ENCODE peak calls at places on chromosomes 1 and 21, in ten cellular contexts. O is tibial artery; G is body of pancreas; Y is AG04450; D is SK-N-SH; Z is psoas muscle; U is brain microvascular endothelial cell; B is endodermal cell; T is uterus; V is CD8-positive, alpha-beta T cell. N is an unnamed sample.

GRCh38 chr1:236880209-236880608 is 85.1 kb downstream of the MTR start:
- DNase-seq in O (no peak), G (peak), Y (no peak), D (no peak), Z (peak), U (no peak), B (no peak), T (no peak), V (no peak), N (no peak)

GRCh38 chr1:226552061-226552460 is 3.5 kb downstream of the STUM start:
- DNase-seq in O (no peak), G (no peak), Y (no peak), D (no peak), Z (no peak), U (no peak), B (no peak), T (no peak), V (no peak), N (no peak)

GRCh38 chr21:34144224-34144623 is 70.8 kb downstream of the MRPS6 start:
- DNase-seq in O (peak), G (no peak), Y (no peak), D (no peak), Z (no peak), U (no peak), B (no peak), T (no peak), V (no peak), N (no peak)

GRCh38 chr1:200550367-200550766 is 70.2 kb downstream of the KIF14 start:
- DNase-seq in O (no peak), G (no peak), Y (no peak), D (no peak), Z (no peak), U (no peak), B (no peak), T (no peak), V (no peak), N (no peak)

GRCh38 chr1:161676958-161677689 is 14.2 kb downstream of the FCGR2B start:
- DNase-seq in O (no peak), G (peak), Y (no peak), D (no peak), Z (no peak), U (no peak), B (no peak), T (no peak), V (no peak), N (no peak)

GRCh38 chr1:230211436-230212145 is 144.6 kb downstream of the GALNT2 start:
- DNase-seq in O (no peak), G (no peak), Y (no peak), D (no peak), Z (no peak), U (no peak), B (no peak), T (no peak), V (no peak), N (no peak)

GRCh38 chr1:84772428-84772943 is 82.2 kb upstream of the SSX2IP start:
- DNase-seq in O (peak), G (peak), Y (peak), D (peak), Z (peak), U (peak), B (peak), T (peak), V (peak), N (no peak)

GRCh38 chr1:219459321-219460105 is 153.4 kb downstream of the ZC3H11B start:
- DNase-seq in O (no peak), G (no peak), Y (no peak), D (peak), Z (no peak), U (no peak), B (no peak), T (no peak), V (no peak), N (no peak)

GRCh38 chr1:168470821-168471473 is 72.8 kb downstream of the XCL2 start:
- DNase-seq in O (no peak), G (peak), Y (peak), D (no peak), Z (no peak), U (peak), B (no peak), T (no peak), V (no peak), N (no peak)

GRCh38 chr1:47906466-47907191 is 90.6 kb downstream of the TRABD2B start:
- DNase-seq in O (no peak), G (no peak), Y (no peak), D (no peak), Z (no peak), U (no peak), B (no peak), T (no peak), V (no peak), N (no peak)

GRCh38 chr1:246971322-246971721 is 36.5 kb downstream of the ZNF695 start:
- DNase-seq in O (peak), G (peak), Y (no peak), D (no peak), Z (peak), U (peak), B (peak), T (peak), V (peak), N (no peak)

GRCh38 chr1:246569248-246570238 is 3.3 kb downstream of the CNST start:
- DNase-seq in O (no peak), G (no peak), Y (no peak), D (no peak), Z (no peak), U (no peak), B (no peak), T (no peak), V (peak), N (no peak)

GRCh38 chr1:72705921-72706320 is 423.6 kb upstream of the NEGR1 start:
- DNase-seq in O (no peak), G (no peak), Y (no peak), D (no peak), Z (no peak), U (no peak), B (no peak), T (no peak), V (no peak), N (no peak)

GRCh38 chr1:38577385-38577784 is 282.2 kb downstream of the RRAGC start:
- DNase-seq in O (no peak), G (no peak), Y (no peak), D (no peak), Z (no peak), U (no peak), B (peak), T (no peak), V (no peak), N (peak)

GRCh38 chr21:34946385-34947121 is 102.5 kb downstream of the RUNX1 start:
- DNase-seq in O (no peak), G (no peak), Y (no peak), D (no peak), Z (no peak), U (no peak), B (no peak), T (no peak), V (no peak), N (no peak)

GRCh38 chr21:41932576-41933258 is 21.1 kb downstream of the C2CD2 start:
- DNase-seq in O (no peak), G (no peak), Y (no peak), D (peak), Z (peak), U (peak), B (no peak), T (no peak), V (no peak), N (no peak)

GRCh38 chr21:33384851-33385331 is 18.3 kb upstream of the IFNGR2 start:
- DNase-seq in O (no peak), G (no peak), Y (no peak), D (no peak), Z (no peak), U (no peak), B (no peak), T (no peak), V (no peak), N (no peak)

GRCh38 chr1:89910780-89911179 is 84.1 kb upstream of the ZNF326 start:
- DNase-seq in O (no peak), G (no peak), Y (peak), D (no peak), Z (no peak), U (peak), B (peak), T (no peak), V (no peak), N (no peak)

GRCh38 chr1:119001181-119002018 is 13.3 kb upstream of the TBX15 start:
- DNase-seq in O (peak), G (no peak), Y (no peak), D (no peak), Z (no peak), U (no peak), B (peak), T (no peak), V (no peak), N (no peak)

GRCh38 chr1:247228133-247228532 is 27.7 kb upstream of the VN1R5 start:
- DNase-seq in O (no peak), G (no peak), Y (no peak), D (no peak), Z (no peak), U (peak), B (no peak), T (no peak), V (no peak), N (no peak)

GRCh38 chr1:2098301-2098698 is 48.1 kb downstream of the PRKCZ start:
- DNase-seq in O (no peak), G (no peak), Y (no peak), D (no peak), Z (peak), U (no peak), B (no peak), T (no peak), V (no peak), N (no peak)

GRCh38 chr1:10388387-10388715 is 10.5 kb upstream of the PGD start:
- DNase-seq in O (no peak), G (no peak), Y (no peak), D (no peak), Z (no peak), U (no peak), B (no peak), T (no peak), V (no peak), N (no peak)

GRCh38 chr1:247104965-247105364 is 809 bp upstream of the ZNF669 start:
- DNase-seq in O (no peak), G (no peak), Y (no peak), D (no peak), Z (no peak), U (no peak), B (no peak), T (no peak), V (no peak), N (no peak)

GRCh38 chr1:83822206-83822605 is 176.7 kb downstream of the TTLL7 start:
- DNase-seq in O (no peak), G (no peak), Y (no peak), D (no peak), Z (no peak), U (peak), B (no peak), T (no peak), V (no peak), N (no peak)

GRCh38 chr1:9196129-9197040 is 38.2 kb upstream of the H6PD start:
- DNase-seq in O (peak), G (peak), Y (peak), D (peak), Z (peak), U (peak), B (peak), T (peak), V (peak), N (no peak)

GRCh38 chr1:7993593-7994479 is 32.3 kb downstream of the ERRFI1 start:
- DNase-seq in O (peak), G (no peak), Y (peak), D (no peak), Z (no peak), U (peak), B (no peak), T (no peak), V (no peak), N (no peak)

GRCh38 chr1:28296401-28297220 is 32.2 kb upstream of the MED18 start:
- DNase-seq in O (no peak), G (peak), Y (no peak), D (no peak), Z (no peak), U (no peak), B (peak), T (peak), V (no peak), N (no peak)

GRCh38 chr1:42998381-42998780 is 39.7 kb upstream of the SLC2A1 start:
- DNase-seq in O (no peak), G (no peak), Y (peak), D (no peak), Z (no peak), U (no peak), B (no peak), T (no peak), V (no peak), N (no peak)

GRCh38 chr1:111030590-111030989 is 66.9 kb upstream of the LRIF1 start:
- DNase-seq in O (no peak), G (peak), Y (peak), D (peak), Z (no peak), U (peak), B (peak), T (no peak), V (peak), N (no peak)

GRCh38 chr1:185292237-185292636 is 24.8 kb downstream of the IVNS1ABP start:
- DNase-seq in O (no peak), G (no peak), Y (no peak), D (no peak), Z (no peak), U (no peak), B (no peak), T (no peak), V (no peak), N (no peak)

GRCh38 chr1:161013591-161014513 is 7.1 kb downstream of the F11R start:
- DNase-seq in O (peak), G (peak), Y (peak), D (no peak), Z (peak), U (peak), B (peak), T (peak), V (peak), N (peak)

GRCh38 chr1:157483635-157484034 is 68.7 kb downstream of the FCRL5 start:
- DNase-seq in O (no peak), G (no peak), Y (no peak), D (no peak), Z (no peak), U (no peak), B (no peak), T (no peak), V (no peak), N (no peak)

GRCh38 chr1:235745448-235746136 is 96.0 kb upstream of the GNG4 start:
- DNase-seq in O (no peak), G (no peak), Y (no peak), D (no peak), Z (no peak), U (no peak), B (no peak), T (no peak), V (no peak), N (no peak)

GRCh38 chr1:32716312-32717126 is 13.9 kb upstream of the SYNC start:
- DNase-seq in O (peak), G (peak), Y (no peak), D (peak), Z (peak), U (no peak), B (peak), T (no peak), V (no peak), N (no peak)

GRCh38 chr21:46626536-46627302 is 8.8 kb upstream of the PRMT2 start:
- DNase-seq in O (no peak), G (no peak), Y (no peak), D (no peak), Z (no peak), U (no peak), B (no peak), T (no peak), V (no peak), N (no peak)

GRCh38 chr1:232995189-232995588 is 44.8 kb downstream of the NTPCR start:
- DNase-seq in O (no peak), G (peak), Y (no peak), D (no peak), Z (no peak), U (no peak), B (peak), T (no peak), V (no peak), N (no peak)

GRCh38 chr1:72283204-72284083 is 1.1 kb upstream of the NEGR1 start:
- DNase-seq in O (peak), G (peak), Y (peak), D (peak), Z (peak), U (peak), B (peak), T (peak), V (no peak), N (peak)

GRCh38 chr1:85484716-85485115 is 19.8 kb upstream of the DDAH1 start:
- DNase-seq in O (no peak), G (no peak), Y (no peak), D (no peak), Z (no peak), U (no peak), B (no peak), T (no peak), V (no peak), N (no peak)

GRCh38 chr1:40866408-40866788 is 4.2 kb upstream of the CITED4 start:
- DNase-seq in O (no peak), G (no peak), Y (no peak), D (no peak), Z (no peak), U (peak), B (no peak), T (no peak), V (no peak), N (no peak)

GRCh38 chr1:40861227-40862003 is 748 bp downstream of the CITED4 start:
- DNase-seq in O (peak), G (peak), Y (no peak), D (peak), Z (peak), U (no peak), B (peak), T (no peak), V (peak), N (peak)

GRCh38 chr1:40859017-40859416 is 3.1 kb downstream of the CITED4 start:
- DNase-seq in O (no peak), G (no peak), Y (no peak), D (no peak), Z (no peak), U (no peak), B (no peak), T (no peak), V (no peak), N (no peak)

GRCh38 chr1:40860706-40861226 is 1.4 kb downstream of the CITED4 start:
- DNase-seq in O (no peak), G (peak), Y (no peak), D (no peak), Z (peak), U (no peak), B (no peak), T (no peak), V (no peak), N (no peak)

GRCh38 chr1:40862008-40862863 is at the start of gene CITED4:
- DNase-seq in O (peak), G (peak), Y (peak), D (peak), Z (peak), U (peak), B (peak), T (peak), V (peak), N (peak)
- TF ChIP-seq CTCF in O (peak), G (no peak), Y (peak), D (peak), Z (peak), U (no peak), B (peak), T (no peak), V (no peak), N (no peak)

GRCh38 chr1:6495540-6496359 is 4.3 kb upstream of the PLEKHG5 start:
- DNase-seq in O (no peak), G (no peak), Y (no peak), D (no peak), Z (no peak), U (no peak), B (peak), T (no peak), V (no peak), N (no peak)
- H3K4me3 ChIP-seq in O (no peak), G (no peak), Y (no peak), D (peak), Z (peak), U (no peak), B (no peak), T (no peak), V (no peak), N (peak)

DNA sequence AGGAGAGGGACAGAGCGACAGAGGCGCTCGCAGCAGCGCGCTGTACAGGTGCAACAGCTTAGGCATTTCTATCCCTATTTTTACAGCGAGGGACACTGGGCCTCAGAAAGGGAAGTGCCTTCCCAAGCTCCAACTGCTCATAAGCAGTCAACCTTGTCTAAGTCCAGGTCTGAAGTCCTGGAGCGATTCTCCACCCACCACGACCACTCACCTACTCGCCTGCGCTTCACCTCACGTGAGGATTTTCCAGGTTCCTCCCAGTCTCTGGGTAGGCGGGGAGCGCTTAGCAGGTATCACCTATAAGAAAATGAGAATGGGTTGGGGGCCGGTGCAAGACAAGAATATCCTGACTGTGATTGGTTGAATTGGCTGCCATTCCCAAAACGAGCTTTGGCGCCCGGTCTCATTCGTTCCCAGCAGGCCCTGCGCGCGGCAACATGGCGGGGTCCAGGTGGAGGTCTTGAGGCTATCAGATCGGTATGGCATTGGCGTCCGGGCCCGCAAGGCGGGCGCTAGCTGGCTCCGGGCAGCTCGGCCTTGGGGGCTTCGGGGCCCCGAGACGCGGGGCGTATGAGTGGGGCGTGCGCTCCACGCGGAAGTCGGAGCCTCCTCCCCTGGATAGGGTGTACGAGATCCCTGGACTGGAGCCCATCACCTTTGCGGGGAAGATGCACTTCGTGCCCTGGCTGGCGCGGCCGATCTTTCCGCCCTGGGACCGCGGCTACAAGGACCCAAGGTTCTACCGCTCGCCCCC is at the start of the genes CYB5RL and MRPL37:
- DNase-seq in O (peak), G (peak), Y (peak), D (peak), Z (peak), U (peak), B (peak), T (peak), V (peak), N (peak)
- H3K27ac ChIP-seq in O (peak), G (peak), Y (peak), D (peak), Z (peak), U (peak), B (no peak), T (peak), V (peak), N (peak)

GRCh38 chr1:150887018-150887417 is at the start of gene CTXND2:
- DNase-seq in O (no peak), G (no peak), Y (no peak), D (no peak), Z (no peak), U (peak), B (no peak), T (no peak), V (no peak), N (no peak)

GRCh38 chr1:150893336-150893913 is 6.5 kb downstream of the CTXND2 start:
- DNase-seq in O (no peak), G (no peak), Y (no peak), D (no peak), Z (no peak), U (no peak), B (no peak), T (no peak), V (no peak), N (no peak)

GRCh38 chr1:150889650-150890416 is 2.9 kb downstream of the CTXND2 start:
- DNase-seq in O (no peak), G (no peak), Y (no peak), D (no peak), Z (no peak), U (no peak), B (no peak), T (no peak), V (no peak), N (no peak)

DNA sequence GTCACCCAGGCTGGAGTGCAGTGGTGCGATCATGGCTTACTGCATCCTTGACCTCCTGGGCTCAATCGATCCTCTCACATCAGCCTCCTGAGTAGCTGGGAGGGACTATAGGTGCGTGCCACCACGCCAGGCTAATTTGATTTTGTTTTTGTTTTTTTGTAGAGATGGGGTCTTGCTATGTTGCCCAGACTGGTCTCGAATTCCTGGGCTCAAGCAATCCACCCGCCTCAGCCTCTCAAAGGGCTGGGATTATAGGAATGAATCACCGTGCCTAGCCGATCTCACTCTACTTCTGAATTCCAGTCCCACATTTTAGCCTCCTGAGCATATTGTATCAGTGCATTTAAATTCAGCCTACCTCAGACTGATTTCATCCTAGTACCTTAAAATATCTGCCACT is 1.8 kb downstream of the CTXND2 start:
- DNase-seq in O (no peak), G (no peak), Y (no peak), D (no peak), Z (no peak), U (no peak), B (no peak), T (no peak), V (no peak), N (no peak)
- TF ChIP-seq CTCF in O (no peak), G (no peak), Y (no peak), D (no peak), Z (no peak), U (no peak), B (no peak), T (no peak), V (no peak), N (no peak)